ENCODE peak calls at places on chromosomes 13 and 19, in six cellular contexts. Q, F, V, X, A and M are unnamed samples.

GRCh38 chr13:111115841-111116500 is 861 bp downstream of the ARHGEF7 start:
- DNase-seq in Q (no peak), F (no peak), V (peak), X (peak), A (peak), M (no peak)

GRCh38 chr19:2089001-2089711 is 7.0 kb downstream of the MOB3A start:
- DNase-seq in Q (no peak), F (no peak), V (no peak), X (peak), A (no peak), M (no peak)

GRCh38 chr13:74047925-74048324 is 86.3 kb downstream of the KLF12 start:
- DNase-seq in Q (no peak), F (no peak), V (no peak), X (peak), A (no peak), M (no peak)

GRCh38 chr13:76455960-76456359 is 430.2 kb downstream of the KCTD12 start:
- DNase-seq in Q (no peak), F (no peak), V (no peak), X (peak), A (no peak), M (no peak)

GRCh38 chr19:16627194-16627927 is 643 bp downstream of the MED26 start:
- DNase-seq in Q (no peak), F (no peak), V (no peak), X (peak), A (peak), M (no peak)

GRCh38 chr13:51673165-51673564 is 88.9 kb downstream of the WDFY2 start:
- DNase-seq in Q (no peak), F (no peak), V (no peak), X (no peak), A (no peak), M (no peak)

GRCh38 chr13:100175803-100176182 is 86.9 kb downstream of the PCCA start:
- DNase-seq in Q (no peak), F (no peak), V (no peak), X (no peak), A (no peak), M (no peak)

GRCh38 chr13:102940143-102940542 is 94.3 kb downstream of the ERCC5 start:
- DNase-seq in Q (no peak), F (no peak), V (no peak), X (no peak), A (no peak), M (no peak)

GRCh38 chr13:30061217-30061616 is 210.8 kb upstream of the UBL3 start:
- DNase-seq in Q (no peak), F (no peak), V (no peak), X (no peak), A (no peak), M (no peak)

GRCh38 chr13:59459972-59460371 is 703.8 kb downstream of the DIAPH3 start:
- DNase-seq in Q (no peak), F (no peak), V (no peak), X (peak), A (no peak), M (no peak)

GRCh38 chr19:11480081-11480926 is 542 bp downstream of the ELAVL3 start:
- DNase-seq in Q (no peak), F (no peak), V (no peak), X (no peak), A (peak), M (no peak)

GRCh38 chr13:51844862-51845573 is at the start of gene TMEM272:
- DNase-seq in Q (peak), F (peak), V (no peak), X (no peak), A (peak), M (no peak)

GRCh38 chr19:39671739-39672363 is 16.1 kb downstream of the LGALS16 start:
- DNase-seq in Q (no peak), F (peak), V (no peak), X (peak), A (no peak), M (peak)

GRCh38 chr19:19261350-19262189 is 11.5 kb downstream of the TM6SF2 start:
- DNase-seq in Q (no peak), F (no peak), V (no peak), X (no peak), A (peak), M (no peak)

GRCh38 chr13:30047154-30047874 is 196.9 kb upstream of the UBL3 start:
- DNase-seq in Q (no peak), F (no peak), V (no peak), X (no peak), A (no peak), M (no peak)

GRCh38 chr19:11421607-11422098 is 2.5 kb upstream of the RGL3 start:
- DNase-seq in Q (peak), F (peak), V (no peak), X (no peak), A (peak), M (no peak)

GRCh38 chr19:29598496-29598895 is 7.6 kb upstream of the POP4 start:
- DNase-seq in Q (no peak), F (no peak), V (peak), X (no peak), A (no peak), M (no peak)

GRCh38 chr19:49916839-49917733 is 11.9 kb upstream of the ATF5 start:
- DNase-seq in Q (no peak), F (no peak), V (no peak), X (no peak), A (no peak), M (no peak)

GRCh38 chr19:51690359-51691121 is 2.6 kb upstream of the SPACA6 start:
- DNase-seq in Q (peak), F (peak), V (peak), X (peak), A (peak), M (peak)

GRCh38 chr13:78764665-78765064 is 105.7 kb upstream of the OBI1 start:
- DNase-seq in Q (no peak), F (no peak), V (no peak), X (no peak), A (no peak), M (no peak)

GRCh38 chr19:35000647-35001501 is 751 bp downstream of the GRAMD1A start:
- DNase-seq in Q (peak), F (peak), V (no peak), X (peak), A (no peak), M (peak)

GRCh38 chr19:7842661-7843294 is 12.8 kb downstream of the EVI5L start:
- DNase-seq in Q (no peak), F (no peak), V (no peak), X (no peak), A (no peak), M (no peak)

GRCh38 chr19:16529466-16530144 is 12.6 kb downstream of the CHERP start:
- DNase-seq in Q (no peak), F (no peak), V (no peak), X (no peak), A (no peak), M (no peak)

GRCh38 chr13:30870049-30870884 is 35.8 kb upstream of the MEDAG start:
- DNase-seq in Q (no peak), F (no peak), V (peak), X (peak), A (peak), M (no peak)

GRCh38 chr19:32200312-32201038 is 144.9 kb upstream of the ZNF507 start:
- DNase-seq in Q (no peak), F (no peak), V (no peak), X (no peak), A (no peak), M (no peak)

GRCh38 chr13:111937763-111938375 is 129.1 kb upstream of the SOX1 start:
- DNase-seq in Q (no peak), F (no peak), V (no peak), X (no peak), A (peak), M (no peak)

GRCh38 chr13:99926014-99926731 is 45.4 kb downstream of the ZIC5 start:
- DNase-seq in Q (no peak), F (no peak), V (no peak), X (peak), A (no peak), M (no peak)

GRCh38 chr19:45440873-45441654 is 17.3 kb upstream of the ERCC1 start:
- DNase-seq in Q (no peak), F (no peak), V (no peak), X (peak), A (peak), M (no peak)

GRCh38 chr19:10141479-10141878 is 21.8 kb upstream of the EIF3G start:
- DNase-seq in Q (no peak), F (no peak), V (no peak), X (no peak), A (no peak), M (no peak)

GRCh38 chr19:47518139-47518538 is 3.3 kb upstream of the NAPA start:
- DNase-seq in Q (no peak), F (no peak), V (no peak), X (no peak), A (no peak), M (no peak)

GRCh38 chr19:5313307-5313706 is 27.3 kb downstream of the PTPRS start:
- DNase-seq in Q (no peak), F (no peak), V (no peak), X (no peak), A (no peak), M (no peak)